ENCODE peak calls at places on chromosome 5, in four cellular contexts. D, Y, Q and R are unnamed samples. For H3K4me1 and H3K9me2, the result is how much of the 10 kb centered on the place peaks cover.

GRCh38 chr5:124810420-124810819 is 64.0 kb upstream of the ZNF608 start:
- DNase-seq in D (no peak), Y (no peak), Q (no peak), R (no peak)

GRCh38 chr5:64767959-64768357 is 533 bp downstream of the SREK1IP1 start:
- DNase-seq in D (peak), Y (no peak), Q (no peak), R (peak)

GRCh38 chr5:142717582-142718215 is 31.8 kb upstream of the FGF1 start:
- DNase-seq in D (peak), Y (peak), Q (peak), R (peak)

GRCh38 chr5:38379360-38379827 is 121.0 kb downstream of the EGFLAM start:
- DNase-seq in D (peak), Y (no peak), Q (no peak), R (no peak)

GRCh38 chr5:6473284-6473683 is 24.6 kb downstream of the UBE2QL1 start:
- DNase-seq in D (no peak), Y (no peak), Q (no peak), R (no peak)

GRCh38 chr5:1001406-1002270 is 7.0 kb upstream of the NKD2 start:
- DNase-seq in D (no peak), Y (no peak), Q (no peak), R (no peak)

GRCh38 chr5:1541662-1542008 is 17.9 kb upstream of the LPCAT1 start:
- DNase-seq in D (no peak), Y (no peak), Q (no peak), R (no peak)

GRCh38 chr5:170145462-170145861 is 39.8 kb downstream of the FOXI1 start:
- DNase-seq in D (no peak), Y (no peak), Q (no peak), R (no peak)

GRCh38 chr5:173857231-173857630 is 30.9 kb upstream of the CPEB4 start:
- DNase-seq in D (no peak), Y (peak), Q (no peak), R (no peak)

GRCh38 chr5:761854-762685 is 22.5 kb downstream of the ZDHHC11B start:
- DNase-seq in D (no peak), Y (peak), Q (no peak), R (no peak)

GRCh38 chr5:139486201-139486600 is 3.6 kb upstream of the STING1 start:
- DNase-seq in D (peak), Y (no peak), Q (no peak), R (no peak)

GRCh38 chr5:167684251-167684650 is 607.2 kb upstream of the WWC1 start:
- DNase-seq in D (no peak), Y (no peak), Q (peak), R (no peak)

GRCh38 chr5:125485003-125485641 is 738.7 kb upstream of the ZNF608 start:
- DNase-seq in D (peak), Y (peak), Q (peak), R (no peak)

GRCh38 chr5:158751961-158752655 is 347.6 kb downstream of the EBF1 start:
- DNase-seq in D (no peak), Y (no peak), Q (no peak), R (no peak)
- H3K4me1 ChIP-seq in D (under half), Y (under half), Q (under half), R (under half)

GRCh38 chr5:155027993-155028629 is 14.6 kb downstream of the KIF4B start:
- DNase-seq in D (peak), Y (no peak), Q (peak), R (no peak)
- TF ChIP-seq CTCF in D (peak), Y (peak), Q (peak), R (peak)

GRCh38 chr5:162550236-162550635 is 482.7 kb downstream of the GABRG2 start:
- DNase-seq in D (no peak), Y (no peak), Q (no peak), R (no peak)
- H3K9me2 ChIP-seq in D (under half), Y (under half), Q (under half), R (under half)

GRCh38 chr5:69134126-69134525 is 32.8 kb upstream of the CCNB1 start:
- DNase-seq in D (no peak), Y (no peak), Q (no peak), R (no peak)

GRCh38 chr5:69131304-69131703 is 35.6 kb upstream of the CCNB1 start:
- DNase-seq in D (no peak), Y (no peak), Q (no peak), R (no peak)

GRCh38 chr5:69130241-69130640 is 36.4 kb downstream of the SLC30A5 start:
- DNase-seq in D (no peak), Y (no peak), Q (no peak), R (no peak)

DNA sequence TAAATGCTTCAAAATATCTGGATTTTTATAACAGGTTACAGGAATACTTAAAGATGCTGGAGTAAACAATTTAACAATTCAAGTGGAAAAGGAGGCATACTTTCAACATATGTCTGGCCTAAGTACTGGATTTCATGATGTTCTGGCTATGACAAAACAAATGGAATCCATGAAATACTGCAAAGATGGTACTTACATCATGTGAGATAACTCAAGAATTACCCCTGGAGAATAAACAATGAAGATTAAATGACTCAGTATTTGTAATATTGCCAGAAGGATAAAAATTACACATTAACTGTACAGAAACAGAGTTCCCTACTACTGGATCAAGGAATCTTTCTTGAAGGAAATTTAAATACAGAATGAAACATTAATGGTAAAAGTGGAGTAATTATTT is 35.6 kb downstream of the SLC30A5 start:
- DNase-seq in D (no peak), Y (no peak), Q (peak), R (no peak)
- H3K4me1 ChIP-seq in D (under half), Y (under half), Q (under half), R (under half)

GRCh38 chr5:132464155-132464939 is 26.2 kb downstream of the IRF1 start:
- DNase-seq in D (peak), Y (peak), Q (no peak), R (peak)
- TF ChIP-seq CTCF in D (no peak), Y (peak), Q (peak), R (peak)